ENCODE peak calls at places on chromosome 16, in seven cellular contexts. B is astrocyte of the spinal cord; W is body of pancreas; I is AG04450; T is CD8-positive, alpha-beta T cell; O is kidney epithelial cell; X is HAP-1. F is an unnamed sample.

GRCh38 chr16:2507679-2508064 is 6.1 kb upstream of the ATP6V0C start:
- DNase-seq in T (no peak), O (no peak), W (peak), B (no peak), I (no peak), X (no peak), F (no peak)

GRCh38 chr16:75340715-75341500 is 89.5 kb upstream of the BCAR1 start:
- DNase-seq in B (peak), T (no peak), W (no peak), O (peak), X (no peak), I (no peak), F (no peak)

GRCh38 chr16:47055136-47055885 is 81.8 kb upstream of the DNAJA2 start:
- DNase-seq in B (no peak), O (no peak), T (no peak), I (no peak), W (no peak), X (no peak), F (no peak)

GRCh38 chr16:70520612-70521297 is 2.6 kb downstream of the COG4 start:
- DNase-seq in O (no peak), W (no peak), X (no peak), T (no peak), B (peak), I (no peak), F (peak)

GRCh38 chr16:47970291-47970931 is 185.4 kb downstream of the ABCC12 start:
- DNase-seq in B (peak), T (no peak), W (no peak), I (peak), X (peak), O (peak), F (no peak)

GRCh38 chr16:80803341-80804060 is 897 bp downstream of the CDYL2 start:
- DNase-seq in I (no peak), T (peak), B (no peak), X (no peak), O (no peak), W (peak), F (no peak)

GRCh38 chr16:12758670-12759558 is 44.8 kb downstream of the CPPED1 start:
- DNase-seq in O (no peak), T (no peak), I (no peak), B (no peak), W (no peak), X (no peak), F (no peak)

GRCh38 chr16:19184823-19185509 is 16.9 kb downstream of the SYT17 start:
- DNase-seq in W (no peak), T (no peak), I (no peak), B (no peak), X (no peak), O (no peak), F (no peak)

GRCh38 chr16:6545329-6545728 is 787.3 kb upstream of the RBFOX1 start:
- DNase-seq in X (no peak), O (no peak), W (no peak), B (no peak), T (no peak), I (no peak), F (no peak)

GRCh38 chr16:68235105-68235881 is 634 bp downstream of the ESRP2 start:
- DNase-seq in W (peak), B (no peak), O (no peak), I (no peak), T (no peak), X (no peak), F (no peak)

GRCh38 chr16:68234188-68235104 is 1.5 kb downstream of the ESRP2 start:
- DNase-seq in B (no peak), T (no peak), X (no peak), I (no peak), O (no peak), W (peak), F (no peak)

GRCh38 chr16:68237243-68238028 is 1.5 kb upstream of the ESRP2 start:
- DNase-seq in W (peak), X (peak), T (peak), I (peak), O (peak), B (peak), F (peak)

GRCh38 chr16:68236804-68237242 is 896 bp upstream of the ESRP2 start:
- DNase-seq in B (peak), O (no peak), I (no peak), T (no peak), X (no peak), W (no peak), F (no peak)

GRCh38 chr16:68235882-68236803 is at the start of gene ESRP2:
- DNase-seq in X (no peak), I (no peak), O (no peak), W (peak), T (peak), B (no peak), F (no peak)
- H3K4me3 ChIP-seq in X (peak), I (peak), O (peak), W (peak), T (peak), B (peak), F (peak)

DNA sequence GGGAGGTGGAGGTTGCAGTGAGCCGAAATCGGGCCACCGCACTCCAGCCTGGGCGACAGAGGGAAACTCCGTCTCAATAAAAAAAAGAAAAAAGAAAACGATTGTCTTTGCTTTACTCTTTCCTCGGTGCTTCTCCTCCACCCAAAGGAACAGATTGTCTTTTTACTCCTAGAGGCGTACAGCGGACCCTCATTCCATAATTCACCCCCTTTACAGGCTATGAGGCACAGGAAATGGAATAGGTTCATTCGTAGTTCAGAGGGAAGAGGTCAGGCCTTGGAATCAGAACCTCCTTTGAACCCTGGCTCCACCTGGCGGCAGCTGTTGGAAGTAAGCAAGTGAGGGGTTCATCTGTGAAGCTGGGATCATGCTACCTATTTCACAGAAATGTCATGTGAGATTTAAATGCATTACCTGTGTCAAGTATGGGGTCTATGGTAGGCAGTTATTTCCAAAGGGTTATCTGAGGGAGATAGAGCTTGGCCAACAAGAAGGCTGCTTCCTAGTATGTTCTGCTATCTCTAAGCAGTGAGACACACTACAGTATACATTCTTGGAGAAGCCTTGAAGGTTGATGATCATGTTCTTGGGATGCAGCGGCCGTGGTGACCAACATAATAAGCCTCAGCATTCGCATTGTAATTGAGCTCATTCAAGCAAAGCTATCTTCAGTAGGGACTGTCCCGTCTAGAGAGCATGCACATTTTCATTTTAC is 18.6 kb upstream of the ZNF689 start:
- DNase-seq in O (no peak), W (peak), I (peak), X (peak), T (peak), B (peak), F (no peak)
- H3K4me3 ChIP-seq in O (no peak), W (no peak), I (no peak), X (no peak), T (peak), B (no peak), F (no peak)

GRCh38 chr16:1468456-1468855 is 6.4 kb downstream of the CLCN7 start:
- DNase-seq in O (no peak), I (no peak), B (no peak), X (no peak), T (no peak), W (no peak), F (no peak)
- H3K4me3 ChIP-seq in O (no peak), I (no peak), B (no peak), X (no peak), T (no peak), W (no peak), F (no peak)

GRCh38 chr16:86805210-86805609 is 226.9 kb downstream of the FOXL1 start:
- DNase-seq in W (no peak), I (no peak), X (no peak), T (no peak), O (no peak), B (no peak), F (no peak)
- H3K4me3 ChIP-seq in W (no peak), I (no peak), X (no peak), T (no peak), O (no peak), B (no peak), F (no peak)

DNA sequence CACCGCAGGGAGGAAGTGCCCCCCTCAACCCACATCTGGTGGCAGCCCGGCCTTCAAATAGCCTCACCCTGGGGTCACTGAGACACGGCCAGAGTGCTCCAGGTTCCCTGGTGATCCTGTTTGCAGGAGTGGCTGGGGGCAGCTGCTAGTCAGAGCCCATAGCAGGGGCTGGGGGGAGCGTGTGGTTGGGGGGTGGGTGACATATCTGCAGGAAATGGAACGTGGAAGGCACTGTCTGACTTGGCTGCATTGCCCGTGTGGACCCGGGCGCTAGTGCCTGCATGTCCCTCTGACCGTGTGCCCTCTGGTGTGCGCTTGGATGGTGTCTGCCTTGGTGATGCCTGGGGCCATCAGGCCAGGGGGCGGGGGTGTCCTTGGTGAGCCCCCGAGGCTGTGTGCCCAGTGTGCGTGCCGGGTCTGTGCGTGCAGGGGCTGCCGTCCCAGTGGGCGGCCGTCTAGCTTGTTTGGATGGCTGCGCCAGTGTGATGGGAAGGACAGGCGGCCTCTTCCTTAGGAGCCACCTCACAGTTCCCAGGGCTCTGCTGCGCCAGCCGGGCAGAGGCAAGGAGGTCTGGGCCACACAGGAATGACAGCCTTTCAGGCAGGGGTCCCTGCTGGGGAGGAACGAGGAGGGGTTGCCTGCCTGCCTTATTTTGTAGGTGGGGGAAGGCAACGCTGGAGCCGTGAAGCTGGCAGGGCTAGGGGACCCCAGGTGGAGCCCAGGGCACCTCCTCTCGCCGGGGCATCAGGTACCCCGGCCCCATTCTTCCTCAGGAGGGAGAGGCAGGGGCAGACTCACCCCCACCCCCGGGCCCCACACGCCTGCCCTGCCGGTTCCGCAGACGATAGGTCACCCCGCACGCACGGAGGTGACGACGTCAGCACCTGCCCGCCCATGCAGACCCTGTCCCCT is 642 bp downstream of the NDRG4 start:
- DNase-seq in W (no peak), T (no peak), I (no peak), O (no peak), B (no peak), X (no peak), F (no peak)
- H3K4me3 ChIP-seq in W (no peak), T (peak), I (peak), O (peak), B (peak), X (peak), F (peak)

DNA sequence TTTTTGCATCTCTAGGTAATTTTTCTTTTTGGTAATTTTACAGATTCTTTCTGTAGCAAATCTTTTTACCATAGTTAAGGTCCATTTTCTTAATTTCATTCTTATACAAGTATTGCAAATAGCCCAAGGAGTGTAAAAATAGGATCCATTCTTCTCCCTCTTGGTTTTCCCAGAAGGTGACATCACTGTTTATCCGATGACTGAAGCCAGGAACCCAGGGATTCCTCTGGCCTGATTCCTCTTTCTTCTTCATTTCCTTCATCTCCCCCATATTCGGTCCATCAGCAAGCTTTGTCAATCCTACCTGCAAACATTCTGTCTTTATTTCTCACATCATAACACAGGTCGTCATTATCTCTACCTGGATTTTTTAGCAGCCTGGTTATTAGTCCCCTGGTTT is 5.3 kb downstream of the RBBP6 start:
- DNase-seq in T (no peak), O (no peak), B (peak), X (no peak), W (no peak), I (no peak), F (no peak)
- H3K4me3 ChIP-seq in T (no peak), O (no peak), B (no peak), X (no peak), W (no peak), I (no peak), F (no peak)

DNA sequence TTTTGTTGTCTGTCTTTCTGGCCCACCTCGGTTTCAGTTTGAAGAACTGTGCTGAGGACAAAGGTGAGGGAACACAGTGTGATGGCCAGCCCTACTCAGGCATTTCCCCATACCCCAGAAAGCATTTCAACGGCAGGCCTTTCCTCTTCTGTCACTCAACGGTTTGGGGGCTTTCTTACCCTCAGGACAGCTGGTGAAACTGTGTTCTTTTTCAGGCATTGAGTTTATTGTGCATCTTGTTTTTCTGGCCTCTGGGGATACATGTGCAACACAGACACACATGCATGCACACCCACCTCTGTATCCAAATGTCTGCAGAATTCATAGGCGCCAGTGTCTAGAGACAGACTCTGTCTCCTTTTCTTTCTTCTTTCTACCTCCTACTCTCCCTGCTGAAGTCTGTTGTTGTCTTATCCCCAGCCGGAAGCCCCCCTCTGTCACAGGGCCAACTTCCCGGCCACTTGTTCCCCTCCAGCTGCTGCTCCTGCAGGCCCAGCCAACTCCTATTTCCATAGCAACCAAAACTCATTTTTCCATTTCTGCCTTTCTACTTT is 17.0 kb downstream of the CHD9 start:
- DNase-seq in X (no peak), O (no peak), I (no peak), T (no peak), B (peak), W (peak), F (no peak)
- H3K4me3 ChIP-seq in X (no peak), O (no peak), I (no peak), T (no peak), B (no peak), W (no peak), F (no peak)

GRCh38 chr16:53519417-53520091 is 16.5 kb upstream of the AKTIP start:
- DNase-seq in T (no peak), B (no peak), O (no peak), W (no peak), X (no peak), I (no peak), F (no peak)
- H3K4me3 ChIP-seq in T (peak), B (no peak), O (no peak), W (no peak), X (no peak), I (no peak), F (no peak)

DNA sequence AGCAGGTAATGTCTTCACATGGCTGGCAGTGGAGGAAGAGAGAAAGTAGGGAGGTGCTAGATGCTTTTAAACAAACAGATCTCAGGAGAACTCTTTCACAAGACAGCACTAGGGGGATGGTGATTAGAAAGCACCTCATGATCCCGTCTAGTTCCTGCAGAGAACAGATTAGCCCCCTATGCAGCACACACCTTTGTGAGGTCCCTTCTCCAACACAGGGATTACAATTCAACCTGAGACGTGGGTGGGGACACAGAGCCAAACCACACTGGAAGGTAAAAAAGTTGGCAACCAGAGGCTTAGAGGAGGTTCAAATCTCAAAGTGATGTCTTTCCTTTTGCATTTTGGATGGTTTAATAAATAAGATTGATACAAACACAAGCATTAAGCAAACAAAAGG is 394.7 kb downstream of the WWOX start:
- DNase-seq in O (no peak), T (no peak), B (no peak), X (no peak), W (no peak), I (no peak), F (no peak)
- H3K4me3 ChIP-seq in O (no peak), T (no peak), B (no peak), X (no peak), W (no peak), I (no peak), F (no peak)

F was measured in AG04449.